ENCODE peak calls at places on chromosome 1, in eight cellular contexts. C is cardiac muscle cell; Z is left ventricle myocardium superior; T is cardiac fibroblast; P is T1000; O is activated naive CD8-positive, alpha-beta T cell treated with anti-CD3 and anti-CD28 coated beads, Interleukin-2, amount 50 U/mL, for 16 hours; L is memory B cell; U is GM19239. D is an unnamed sample.

GRCh38 chr1:19033926-19034680 is 77.6 kb upstream of the IFFO2 start:
- DNase-seq in Z (no peak), C (no peak), L (no peak), P (peak; percentile 47), O (no peak), U (no peak), T (no peak), D (no peak)

GRCh38 chr1:155062702-155063411 is 683 bp upstream of the EFNA4 start:
- DNase-seq in O (peak; percentile 52), C (peak; percentile 80), Z (peak; percentile 73), U (peak; percentile 72), T (peak; percentile 50), P (no peak), L (peak; percentile 78), D (peak; percentile 75)

GRCh38 chr1:230186003-230186863 is 119.2 kb downstream of the GALNT2 start:
- DNase-seq in Z (no peak), L (no peak), O (no peak), T (peak; percentile 76), C (no peak), P (peak; percentile 38), U (no peak), D (peak; percentile 91)

GRCh38 chr1:107687846-107688753 is 276.9 kb downstream of the VAV3 start:
- DNase-seq in T (no peak), C (no peak), O (no peak), Z (no peak), P (no peak), L (no peak), U (no peak), D (no peak)

GRCh38 chr1:172167801-172168596 is 252.5 kb upstream of the C1orf105 start:
- DNase-seq in P (no peak), C (peak; percentile 71), Z (no peak), T (peak; percentile 94), L (no peak), O (no peak), U (no peak), D (no peak)

GRCh38 chr1:78840447-78841251 is 165.9 kb downstream of the ADGRL4 start:
- DNase-seq in L (no peak), Z (no peak), C (peak; percentile 42), P (peak; percentile 23), O (no peak), U (no peak), T (peak; percentile 84), D (peak; percentile 18)

GRCh38 chr1:92944901-92945747 is 16.1 kb downstream of the DIPK1A start:
- DNase-seq in L (no peak), T (peak; percentile 32), Z (no peak), C (no peak), P (no peak), O (no peak), U (no peak), D (no peak)

GRCh38 chr1:89190017-89190416 is 8.7 kb downstream of the GBP4 start:
- DNase-seq in P (no peak), L (no peak), C (no peak), T (no peak), O (no peak), U (no peak), Z (no peak), D (no peak)

GRCh38 chr1:158089925-158090675 is 90.6 kb upstream of the CD1D start:
- DNase-seq in L (no peak), C (no peak), T (no peak), P (no peak), Z (no peak), U (no peak), O (no peak), D (no peak)

GRCh38 chr1:53625766-53626520 is 113.0 kb downstream of the GLIS1 start:
- DNase-seq in P (no peak), L (no peak), T (no peak), Z (no peak), U (no peak), O (no peak), C (no peak), D (no peak)